ENCODE peak calls at places on chromosome 12, in four cellular contexts. K is transverse colon, L is adrenal gland, Y is fibroblast of villous mesenchyme. D is an unnamed sample.

GRCh38 chr12:89135976-89136634 is 216.2 kb downstream of the DUSP6 start:
- DNase-seq in L (no peak), K (no peak), Y (no peak), D (peak)

GRCh38 chr12:57129311-57130288 is 1.3 kb downstream of the LRP1 start:
- DNase-seq in Y (no peak), L (no peak), K (peak), D (peak)

GRCh38 chr12:131133015-131133905 is 179.6 kb downstream of the ADGRD1 start:
- DNase-seq in K (no peak), L (peak), Y (peak), D (no peak)

GRCh38 chr12:2543801-2544200 is 251.0 kb upstream of the FKBP4 start:
- DNase-seq in Y (no peak), L (no peak), K (no peak), D (no peak)

GRCh38 chr12:111886662-111887545 is 44.9 kb downstream of the MAPKAPK5 start:
- DNase-seq in K (no peak), L (no peak), Y (peak), D (no peak)

GRCh38 chr12:6328045-6328779 is 13.7 kb downstream of the TNFRSF1A start:
- DNase-seq in K (no peak), L (no peak), Y (no peak), D (no peak)

GRCh38 chr12:124448241-124448954 is 119.0 kb downstream of the NCOR2 start:
- DNase-seq in L (no peak), Y (no peak), K (no peak), D (no peak)

GRCh38 chr12:131788070-131788469 is 40.1 kb upstream of the MMP17 start:
- DNase-seq in L (no peak), Y (no peak), K (no peak), D (no peak)

GRCh38 chr12:100672075-100672592 is 98.7 kb downstream of the GAS2L3 start:
- DNase-seq in K (peak), L (peak), Y (no peak), D (no peak)

GRCh38 chr12:87853448-87854003 is 175.7 kb downstream of the C12orf50 start:
- DNase-seq in L (no peak), Y (no peak), K (no peak), D (no peak)

GRCh38 chr12:48000878-48001321 is 3.4 kb downstream of the COL2A1 start:
- DNase-seq in L (peak), Y (peak), K (no peak), D (peak)

GRCh38 chr12:1562813-1563412 is 31.5 kb downstream of the FBXL14 start:
- DNase-seq in L (no peak), Y (no peak), K (no peak), D (peak)

GRCh38 chr12:97306121-97306520 is 156.5 kb upstream of the RMST start:
- DNase-seq in L (no peak), Y (no peak), K (no peak), D (no peak)

GRCh38 chr12:123532021-123532420 is 1.5 kb downstream of the RILPL1 start:
- DNase-seq in Y (peak), K (peak), L (peak), D (peak)

GRCh38 chr12:6936642-6937480 is 6.8 kb upstream of the RNU7-1 start:
- DNase-seq in L (peak), K (no peak), Y (no peak), D (no peak)

GRCh38 chr12:25797949-25798348 is 160.5 kb upstream of the RASSF8 start:
- DNase-seq in K (no peak), Y (no peak), L (no peak), D (no peak)

GRCh38 chr12:106288134-106288509 is 14.4 kb upstream of the TCP11L2 start:
- DNase-seq in Y (no peak), L (no peak), K (no peak), D (peak)

GRCh38 chr12:113467514-113468364 is 3.9 kb downstream of the LHX5 start:
- DNase-seq in L (no peak), Y (no peak), K (no peak), D (no peak)
- H3K4me3 ChIP-seq in L (peak), Y (peak), K (peak), D (peak)

DNA sequence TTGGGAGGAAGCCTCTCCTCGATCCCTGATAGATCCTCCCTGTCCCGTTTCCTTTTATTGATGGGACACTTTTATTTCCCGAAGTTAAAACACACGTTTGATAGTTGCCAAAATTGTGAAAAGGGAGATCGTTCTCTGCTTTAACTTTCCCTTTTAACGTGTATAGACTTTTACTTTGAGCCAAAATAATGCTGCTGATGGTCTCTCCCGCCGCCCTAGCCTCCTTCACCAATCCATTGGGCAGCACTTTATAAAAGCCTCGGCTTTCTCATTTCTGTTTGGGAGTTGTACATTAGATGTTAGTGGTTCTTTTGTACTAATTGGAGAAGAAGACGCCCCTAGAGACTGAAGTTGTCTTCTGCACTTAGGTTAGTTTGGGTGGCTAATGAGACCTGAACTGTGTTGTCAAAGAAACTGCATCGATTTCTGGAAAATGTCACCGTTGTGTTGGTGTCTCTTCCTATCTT is 1.4 kb downstream of the TMTC2 start:
- DNase-seq in L (no peak), Y (peak), K (no peak), D (peak)
- TF ChIP-seq CTCF in L (peak), Y (no peak), K (peak), D (no peak)

GRCh38 chr12:22935501-22935900 is 310.5 kb downstream of the ETNK1 start:
- DNase-seq in K (no peak), L (no peak), Y (peak), D (no peak)
- H3K4me3 ChIP-seq in K (no peak), L (no peak), Y (no peak), D (no peak)

DNA sequence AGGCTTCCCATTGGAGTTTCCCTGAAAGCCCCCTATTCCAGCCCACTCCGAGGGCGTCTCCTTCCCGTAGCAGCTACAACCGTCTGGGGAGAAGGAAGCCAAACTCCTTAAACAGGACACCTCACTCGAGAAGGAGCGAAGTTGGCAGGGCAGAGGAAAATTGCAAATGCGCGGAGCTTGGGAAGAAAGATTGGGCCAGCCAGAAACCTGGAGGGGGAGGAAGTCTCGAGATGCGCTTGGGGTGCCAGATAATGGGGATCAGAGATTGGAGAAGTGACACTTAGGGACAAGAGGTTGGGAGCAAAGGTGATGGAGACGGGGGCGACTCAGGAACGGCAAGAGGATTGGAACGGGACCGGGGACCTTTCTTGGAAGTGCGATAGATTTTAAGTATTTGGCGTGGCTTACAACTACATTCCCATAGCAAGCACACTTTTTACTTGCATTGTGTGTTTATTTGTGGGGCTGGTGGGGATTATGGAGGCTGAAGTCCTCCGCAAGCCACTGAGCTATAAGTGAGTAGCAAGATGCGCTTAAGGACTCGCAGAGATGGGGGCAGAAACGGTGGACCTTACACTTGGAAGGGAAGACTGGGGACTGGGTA is 926 bp downstream of the HRK start:
- DNase-seq in Y (peak), L (no peak), K (no peak), D (peak)
- TF ChIP-seq CTCF in Y (no peak), L (no peak), K (no peak), D (no peak)

GRCh38 chr12:82858534-82858917 is 171.8 kb downstream of the TMTC2 start:
- DNase-seq in L (no peak), Y (no peak), K (no peak), D (no peak)
- H3K4me3 ChIP-seq in L (no peak), Y (no peak), K (no peak), D (no peak)

GRCh38 chr12:54229624-54230212 is 40.9 kb upstream of the SMUG1 start:
- DNase-seq in Y (peak), L (peak), K (no peak), D (peak)
- TF ChIP-seq CTCF in Y (no peak), L (no peak), K (no peak), D (no peak)

DNA sequence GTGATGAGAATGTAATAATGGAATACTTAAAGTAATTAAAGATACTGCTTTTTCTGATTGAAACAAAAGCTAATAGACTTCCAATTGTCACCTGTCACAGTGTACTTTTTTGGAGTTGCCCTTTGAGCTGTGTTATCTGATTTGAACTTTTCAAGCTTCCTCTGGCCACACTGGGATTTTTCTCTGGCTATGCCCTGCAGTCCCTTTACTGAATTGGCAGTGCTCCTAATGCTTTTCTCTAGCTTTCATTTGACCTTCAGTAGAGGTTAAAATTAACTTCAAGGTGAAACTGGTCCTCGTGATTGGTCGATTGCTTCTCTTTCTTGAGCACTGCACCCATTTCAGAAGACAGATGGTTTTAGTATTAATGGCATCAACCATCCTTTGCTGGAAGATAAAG is 89.2 kb downstream of the CRADD start:
- DNase-seq in Y (no peak), L (no peak), K (no peak), D (no peak)
- H3K4me3 ChIP-seq in Y (no peak), L (no peak), K (no peak), D (no peak)

DNA sequence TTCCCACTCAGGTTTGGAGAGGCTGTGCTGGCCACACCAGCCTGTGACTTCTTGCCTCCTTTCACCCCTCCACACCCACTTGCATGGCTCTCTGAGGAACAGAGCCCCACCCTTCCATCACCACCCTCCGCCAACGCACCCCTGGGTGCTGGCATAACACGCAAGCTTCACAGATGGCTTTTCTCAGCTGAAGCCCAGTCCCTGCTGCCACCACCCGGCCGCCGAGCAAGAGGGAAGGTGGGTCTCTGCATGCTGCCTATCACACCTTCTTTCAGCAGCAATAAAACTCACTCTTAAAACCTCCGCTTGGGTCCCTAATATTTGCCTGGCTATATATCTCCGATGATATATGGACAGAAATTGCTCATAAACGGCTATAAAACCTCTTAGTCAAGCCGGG is 41.6 kb downstream of the SMUG1 start:
- DNase-seq in Y (peak), K (no peak), L (no peak), D (peak)
- TF ChIP-seq CTCF in Y (peak), K (no peak), L (no peak), D (no peak)

GRCh38 chr12:4564819-4565218 is 2.8 kb downstream of the DYRK4 start:
- DNase-seq in L (no peak), K (no peak), Y (no peak), D (no peak)

GRCh38 chr12:4562034-4562657 is at the start of gene DYRK4:
- DNase-seq in L (peak), K (peak), Y (peak), D (peak)

GRCh38 chr12:4563336-4563735 is 1.3 kb downstream of the DYRK4 start:
- DNase-seq in K (no peak), L (no peak), Y (no peak), D (no peak)

GRCh38 chr12:4566474-4566873 is 4.5 kb downstream of the DYRK4 start:
- DNase-seq in Y (no peak), K (no peak), L (no peak), D (no peak)

DNA sequence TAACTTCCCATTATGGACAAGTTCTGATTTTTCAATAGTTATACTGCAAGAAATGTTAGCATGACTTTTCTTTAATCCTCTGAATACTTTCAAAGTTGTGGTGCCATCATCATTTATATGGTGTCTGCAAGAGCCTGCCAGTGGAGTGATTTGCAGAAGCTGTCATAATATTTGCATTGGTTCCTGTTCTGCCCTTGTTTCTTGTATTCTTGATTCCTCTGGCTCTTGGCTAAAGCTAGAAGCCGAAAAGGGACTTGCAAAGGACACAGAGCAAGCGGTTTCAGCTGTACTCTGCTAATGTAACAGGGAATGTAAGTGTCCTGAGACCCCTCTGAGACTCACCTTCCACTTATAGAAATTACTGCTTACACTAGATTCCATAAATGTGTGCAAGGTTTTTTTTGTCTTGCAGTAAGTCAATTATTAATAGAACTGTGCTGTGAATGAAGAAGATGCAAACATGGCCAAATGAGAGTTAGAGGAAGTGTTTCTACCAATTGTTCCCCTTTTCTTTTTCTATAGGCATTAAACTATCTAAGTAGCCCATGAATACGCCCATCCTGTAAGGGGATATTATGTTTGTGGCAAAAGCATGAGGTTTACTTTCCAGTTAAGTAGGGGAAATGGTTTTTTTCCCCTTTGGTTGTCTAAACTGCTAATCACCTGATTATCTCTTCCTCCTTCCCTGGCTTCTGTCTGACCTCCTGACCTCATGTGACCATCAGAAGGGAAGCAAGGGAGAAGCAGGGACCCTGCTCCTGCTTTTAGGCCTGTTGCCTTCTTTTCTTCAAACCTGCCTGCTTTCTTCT is 5.3 kb downstream of the DYRK4 start:
- DNase-seq in K (no peak), L (no peak), Y (no peak), D (no peak)
- H3K4me3 ChIP-seq in K (no peak), L (no peak), Y (no peak), D (no peak)

DNA sequence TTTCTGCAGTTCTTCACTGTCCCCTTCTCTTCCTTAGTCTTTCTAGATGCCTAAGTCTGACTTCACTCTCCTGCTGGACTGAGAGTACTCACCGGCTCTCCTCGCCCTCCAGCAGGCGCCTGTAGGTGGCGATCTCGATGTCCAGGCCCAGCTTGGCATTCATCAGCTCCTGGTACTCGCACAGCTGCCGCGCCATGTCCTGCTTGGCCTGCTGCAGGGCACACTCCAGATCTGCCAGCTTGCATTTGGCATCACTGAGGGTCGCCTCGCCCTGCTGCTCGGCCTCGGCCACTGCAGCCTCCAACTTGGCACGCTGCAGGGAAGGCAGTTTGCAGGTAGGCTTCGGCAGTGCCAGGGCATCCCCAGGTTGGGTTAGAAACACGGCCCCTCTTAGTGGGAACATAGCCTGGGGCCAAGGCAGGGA is 5.2 kb downstream of the KRT84 start:
- DNase-seq in Y (peak), L (peak), K (peak), D (peak)
- TF ChIP-seq CTCF in Y (peak), L (peak), K (peak), D (peak)

D was measured in fibroblast of the aortic adventitia.